ENCODE peak calls at places on chromosome 9, in eight cellular contexts. T, E, D, Q, S, G, P and C are unnamed samples.

GRCh38 chr9:87585456-87585855 is 87.8 kb downstream of the DAPK1 start:
- DNase-seq in E (peak; percentile 53), T (no peak), G (no peak), S (no peak), Q (no peak), D (no peak), P (no peak), C (no peak)

GRCh38 chr9:135083831-135084230 is 3.6 kb upstream of the OLFM1 start:
- DNase-seq in D (no peak), Q (no peak), S (no peak), E (no peak), T (no peak), G (no peak), P (no peak), C (no peak)

GRCh38 chr9:16611969-16612368 is 258.5 kb downstream of the BNC2 start:
- DNase-seq in S (no peak), T (no peak), Q (no peak), G (no peak), E (no peak), D (no peak), P (no peak), C (no peak)

GRCh38 chr9:5851445-5851844 is 18.5 kb upstream of the ERMP1 start:
- DNase-seq in S (no peak), P (no peak), G (no peak), D (no peak), E (no peak), Q (no peak), T (no peak), C (no peak)

GRCh38 chr9:224540-225520 is 10.2 kb downstream of the DOCK8 start:
- DNase-seq in G (no peak), D (no peak), S (no peak), P (no peak), Q (peak; percentile 26), E (no peak), T (no peak), C (no peak)

GRCh38 chr9:126144617-126145456 is 181.8 kb upstream of the MVB12B start:
- DNase-seq in T (no peak), E (peak; percentile 29), Q (peak; percentile 73), P (no peak), G (no peak), D (no peak), S (peak; percentile 1), C (peak; percentile 4)

GRCh38 chr9:37988041-37988440 is 81.0 kb downstream of the SHB start:
- DNase-seq in S (no peak), Q (no peak), T (no peak), P (no peak), D (no peak), G (no peak), E (no peak), C (no peak)

GRCh38 chr9:132557159-132557558 is 25.2 kb upstream of the BARHL1 start:
- DNase-seq in E (no peak), S (no peak), D (no peak), P (no peak), T (no peak), Q (no peak), G (no peak), C (no peak)

GRCh38 chr9:99238331-99238730 is 16.2 kb downstream of the SEC61B start:
- DNase-seq in D (no peak), Q (no peak), G (no peak), S (no peak), E (no peak), P (no peak), T (no peak), C (no peak)

GRCh38 chr9:106958955-106959657 is 96.1 kb downstream of the ZNF462 start:
- DNase-seq in S (no peak), E (no peak), G (no peak), T (no peak), D (no peak), P (no peak), Q (no peak), C (no peak)

GRCh38 chr9:93111001-93111370 is 15.0 kb downstream of the CARD19 start:
- DNase-seq in E (peak; percentile 38), T (no peak), S (no peak), D (no peak), G (no peak), P (no peak), Q (no peak), C (no peak)

GRCh38 chr9:120702075-120702474 is 12.2 kb downstream of the MEGF9 start:
- DNase-seq in G (no peak), D (no peak), Q (peak; percentile 54), T (no peak), P (no peak), S (no peak), E (no peak), C (no peak)

GRCh38 chr9:30058463-30058862 is 2326.0 kb upstream of the ACO1 start:
- DNase-seq in E (no peak), G (no peak), P (no peak), T (no peak), S (no peak), D (no peak), Q (no peak), C (no peak)

GRCh38 chr9:4804531-4805016 is 11.8 kb downstream of the RCL1 start:
- DNase-seq in G (no peak), T (no peak), D (no peak), P (no peak), Q (no peak), S (no peak), E (no peak), C (no peak)

DNA sequence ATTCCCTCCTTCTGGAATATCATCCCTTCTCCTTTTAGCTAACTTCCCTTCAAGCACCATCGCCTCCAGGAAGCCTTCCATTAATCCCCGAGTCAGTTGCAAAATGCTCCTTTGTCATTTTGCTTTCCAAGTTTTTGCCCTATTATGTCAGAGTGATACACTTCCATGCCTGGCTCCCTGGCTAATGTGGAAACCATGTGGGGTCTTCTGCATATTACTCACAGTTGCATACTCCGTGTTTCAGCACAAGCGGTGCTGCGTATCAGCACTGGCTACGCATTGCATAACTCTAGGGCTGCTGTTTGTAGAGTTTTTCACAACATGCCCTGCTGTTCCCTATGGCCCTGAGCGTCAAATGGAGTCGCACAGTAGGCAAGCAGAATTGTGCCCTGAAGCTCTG is 1.9 kb downstream of the TEX53 start:
- DNase-seq in G (no peak), T (no peak), S (no peak), P (no peak), D (no peak), E (no peak), Q (no peak), C (no peak)
- H3K4me3 ChIP-seq in G (no peak overlapping the region), T (no peak overlapping the region), S (no peak overlapping the region), P (no peak overlapping the region), D (no peak overlapping the region), E (no peak overlapping the region), Q (no peak overlapping the region), C (no peak overlapping the region)

GRCh38 chr9:100472725-100473261 is at the start of gene TMEFF1:
- DNase-seq in D (peak; percentile 62), S (peak; percentile 6), Q (peak; percentile 30), T (no peak), G (peak; percentile 8), E (no peak), P (no peak), C (no peak)

GRCh38 chr9:100474950-100475276 is 2.0 kb downstream of the TMEFF1 start:
- DNase-seq in G (no peak), E (no peak), T (no peak), P (no peak), Q (no peak), S (no peak), D (no peak), C (no peak)

GRCh38 chr9:100473271-100474081 is 527 bp downstream of the TMEFF1 start:
- DNase-seq in G (no peak), T (no peak), Q (no peak), D (peak; percentile 46), E (no peak), P (no peak), S (no peak), C (no peak)

GRCh38 chr9:100474082-100474949 is 1.4 kb downstream of the TMEFF1 start:
- DNase-seq in D (peak; percentile 32), P (no peak), T (no peak), E (no peak), Q (no peak), S (no peak), G (no peak), C (no peak)

DNA sequence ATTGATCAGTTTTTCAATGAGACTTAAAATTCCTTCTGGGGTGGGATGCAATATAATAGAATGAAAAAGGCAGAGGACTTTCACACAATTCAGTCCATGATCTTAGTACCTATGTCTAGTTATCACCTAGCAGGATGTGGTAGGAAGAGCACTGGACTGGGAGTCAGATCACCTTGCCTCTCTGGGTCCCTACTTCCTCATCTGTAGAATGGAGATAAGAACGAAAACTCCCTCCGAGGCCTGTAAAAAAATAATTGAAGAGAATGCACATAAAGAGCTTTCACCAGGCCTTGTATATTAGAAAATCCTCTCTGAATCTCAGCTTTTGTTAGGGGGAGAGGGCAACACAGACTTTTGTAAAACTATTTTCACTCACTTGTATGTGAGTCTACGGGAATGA is 681 bp upstream of the TMEFF1 start:
- DNase-seq in S (no peak), D (no peak), Q (no peak), G (no peak), T (no peak), E (no peak), P (no peak), C (no peak)
- H3K4me3 ChIP-seq in S (no peak overlapping the region), D (no peak overlapping the region), Q (peak overlapping the region; percentile 71), G (no peak overlapping the region), T (no peak overlapping the region), E (no peak overlapping the region), P (no peak overlapping the region), C (no peak overlapping the region)

DNA sequence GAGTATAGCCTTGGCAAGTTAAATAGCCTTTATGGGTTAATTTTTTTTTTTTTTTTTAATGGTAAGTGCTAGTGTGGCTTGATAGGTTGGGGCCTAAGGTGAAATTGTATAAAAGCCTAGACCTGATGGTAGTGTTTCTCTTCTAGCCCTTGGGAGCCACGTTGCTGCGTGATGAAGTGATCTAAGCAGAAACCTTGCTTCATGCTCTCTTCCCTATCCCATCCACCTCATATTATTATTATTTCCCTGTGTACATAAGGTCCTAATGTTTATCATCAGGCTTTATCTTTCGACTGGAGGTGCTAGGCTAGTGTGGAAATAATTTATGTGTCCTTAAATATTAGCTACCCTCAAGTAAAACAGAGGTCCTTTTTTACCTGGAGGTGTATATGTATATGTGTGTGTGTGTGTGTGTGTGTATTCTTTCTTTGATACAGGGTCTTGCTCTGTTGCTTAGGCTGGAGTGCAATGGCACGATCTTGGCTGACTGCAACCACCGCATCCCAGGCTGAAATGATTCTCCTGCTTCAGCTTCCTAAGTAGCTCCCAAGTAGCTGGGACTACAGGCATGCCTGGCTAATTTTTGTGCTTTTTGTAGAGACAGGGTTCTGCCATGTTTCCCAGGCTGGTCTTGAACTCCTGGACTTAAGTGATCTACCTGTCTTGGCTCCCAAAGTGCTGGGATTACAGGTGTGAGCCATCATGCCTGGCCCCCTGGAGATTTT is 3.6 kb downstream of the UGCG start:
- DNase-seq in G (no peak), E (no peak), P (no peak), T (no peak), D (no peak), S (no peak), Q (no peak), C (no peak)
- H3K4me3 ChIP-seq in G (no peak overlapping the region), E (peak overlapping the region; percentile 8), P (no peak overlapping the region), T (no peak overlapping the region), D (no peak overlapping the region), S (no peak overlapping the region), Q (no peak overlapping the region), C (no peak overlapping the region)

GRCh38 chr9:76650692-76651091 is 113.5 kb upstream of the PCA3 start:
- DNase-seq in D (no peak), Q (no peak), S (no peak), T (no peak), G (no peak), P (no peak), E (no peak), C (no peak)
- H3K4me3 ChIP-seq in D (no peak overlapping the region), Q (no peak overlapping the region), S (no peak overlapping the region), T (no peak overlapping the region), G (peak overlapping the region; percentile 54), P (no peak overlapping the region), E (peak overlapping the region; percentile 37), C (no peak overlapping the region)

GRCh38 chr9:131043097-131043496 is 34.1 kb downstream of the LAMC3 start:
- DNase-seq in S (no peak), P (no peak), D (no peak), Q (no peak), E (peak; percentile 57), G (no peak), T (no peak), C (no peak)
- H3K4me3 ChIP-seq in S (no peak overlapping the region), P (no peak overlapping the region), D (no peak overlapping the region), Q (no peak overlapping the region), E (no peak overlapping the region), G (no peak overlapping the region), T (no peak overlapping the region), C (no peak overlapping the region)